ENCODE peak calls at places on chromosome 9, in eight cellular contexts. A, T, B, K, R, I, H and J are unnamed samples.
A peak's percentile ranks its signal among the peaks of the same experiment; 100 is the strongest.

GRCh38 chr9:27108981-27109541 is at the start of gene TEK:
- DNase-seq in A (no peak), T (peak; percentile 52), B (peak; percentile 49), K (peak; percentile 28), R (no peak), I (no peak), H (no peak), J (no peak)

GRCh38 chr9:96392263-96392662 is 8.8 kb upstream of the SLC35D2 start:
- DNase-seq in A (no peak), T (no peak), B (no peak), K (no peak), R (no peak), I (no peak), H (no peak), J (no peak)

GRCh38 chr9:129126789-129127618 is 15.8 kb downstream of the PTPA start:
- DNase-seq in A (no peak), T (no peak), B (no peak), K (no peak), R (no peak), I (no peak), H (no peak), J (no peak)

GRCh38 chr9:135216236-135216635 is 128.8 kb downstream of the OLFM1 start:
- DNase-seq in A (no peak), T (no peak), B (no peak), K (no peak), R (no peak), I (no peak), H (no peak), J (no peak)

GRCh38 chr9:125513634-125514413 is 193.2 kb downstream of the MAPKAP1 start:
- DNase-seq in A (peak; percentile 34), T (no peak), B (peak; percentile 88), K (peak; percentile 52), R (peak; percentile 72), I (peak; percentile 61), H (peak; percentile 29), J (no peak)

GRCh38 chr9:113155911-113156559 is 5.2 kb downstream of the SLC31A2 start:
- DNase-seq in A (no peak), T (no peak), B (no peak), K (no peak), R (no peak), I (no peak), H (no peak), J (no peak)

GRCh38 chr9:35909274-35909673 is at the start of gene SPAAR:
- DNase-seq in A (no peak), T (peak; percentile 51), B (no peak), K (no peak), R (no peak), I (no peak), H (no peak), J (no peak)

GRCh38 chr9:9352877-9353481 is 1259.8 kb downstream of the PTPRD start:
- DNase-seq in A (no peak), T (peak; percentile 11), B (no peak), K (no peak), R (no peak), I (no peak), H (no peak), J (no peak)

GRCh38 chr9:4298255-4299005 is 1.4 kb downstream of the GLIS3 start:
- DNase-seq in A (peak; percentile 31), T (peak; percentile 6), B (no peak), K (no peak), R (peak; percentile 30), I (peak; percentile 16), H (peak; percentile 34), J (no peak)

GRCh38 chr9:84136119-84136868 is 155.7 kb downstream of the RMI1 start:
- DNase-seq in A (no peak), T (no peak), B (peak; percentile 35), K (peak; percentile 71), R (peak; percentile 60), I (peak; percentile 85), H (no peak), J (no peak)

GRCh38 chr9:133731876-133732321 is 6.3 kb downstream of the SARDH start:
- DNase-seq in A (no peak), T (no peak), B (peak; percentile 10), K (peak; percentile 25), R (peak; percentile 74), I (peak; percentile 28), H (no peak), J (no peak)

GRCh38 chr9:135662758-135663450 is at the start of gene LCN9:
- DNase-seq in A (no peak), T (no peak), B (no peak), K (no peak), R (no peak), I (no peak), H (no peak), J (no peak)

GRCh38 chr9:36204906-36205547 is 14.3 kb downstream of the CLTA start:
- DNase-seq in A (no peak), T (peak; percentile 34), B (no peak), K (no peak), R (peak; percentile 54), I (no peak), H (no peak), J (no peak)

GRCh38 chr9:134624827-134625181 is 16.8 kb upstream of the COL5A1 start:
- DNase-seq in A (no peak), T (no peak), B (peak; percentile 89), K (peak; percentile 88), R (peak; percentile 72), I (peak; percentile 92), H (peak; percentile 5), J (no peak)

DNA sequence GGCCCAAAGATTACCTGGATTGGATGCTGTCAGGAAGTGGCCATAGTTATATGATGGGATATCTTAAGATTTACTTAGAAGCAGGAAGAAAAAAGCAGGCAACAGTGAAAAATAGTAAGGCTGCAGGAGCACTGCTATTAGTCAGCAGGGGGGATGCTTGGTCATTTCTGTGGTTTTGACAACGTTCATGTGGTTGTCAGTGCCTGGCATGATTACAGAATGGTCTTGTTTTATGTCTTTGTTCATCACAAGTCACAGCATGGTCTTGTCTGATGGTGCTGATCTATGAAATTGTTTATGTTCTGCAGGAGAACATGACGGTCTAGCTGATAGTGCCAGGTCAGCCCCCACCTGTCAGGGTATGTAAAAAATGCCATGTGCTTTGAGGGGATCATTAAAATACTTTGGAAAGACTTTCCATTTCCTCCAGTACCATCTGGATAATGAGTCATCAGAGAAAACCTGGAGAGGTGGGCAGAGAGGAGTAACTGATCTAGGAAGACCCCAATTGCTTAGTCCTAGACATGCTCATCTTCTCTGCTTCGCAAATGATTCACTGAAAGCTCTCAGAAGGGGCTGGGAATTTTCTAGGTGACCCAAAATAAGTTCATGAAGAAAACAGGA is 48.5 kb downstream of the PLGRKT start:
- DNase-seq in A (peak; percentile 20), T (no peak), B (peak; percentile 90), K (peak; percentile 84), R (no peak), I (peak; percentile 74), H (no peak), J (no peak)
- TF ChIP-seq CTCF in A (no peak), T (no peak), B (no peak), K (no peak), R (no peak), I (no peak), H (no peak), J (no peak)

GRCh38 chr9:79193001-79193400 is 378.8 kb upstream of the TLE4 start:
- DNase-seq in A (no peak), T (no peak), B (peak; percentile 97), K (peak; percentile 82), R (no peak), I (peak; percentile 87), H (no peak), J (no peak)

GRCh38 chr9:79193506-79194223 is 378.1 kb upstream of the TLE4 start:
- DNase-seq in A (no peak), T (no peak), B (no peak), K (no peak), R (no peak), I (no peak), H (no peak), J (no peak)

GRCh38 chr9:79184821-79185220 is 386.9 kb upstream of the TLE4 start:
- DNase-seq in A (no peak), T (no peak), B (peak; percentile 77), K (peak; percentile 28), R (no peak), I (peak; percentile 23), H (no peak), J (no peak)

GRCh38 chr9:79185866-79186265 is 385.9 kb upstream of the TLE4 start:
- DNase-seq in A (no peak), T (no peak), B (peak; percentile 90), K (peak; percentile 91), R (no peak), I (peak; percentile 15), H (no peak), J (no peak)

DNA sequence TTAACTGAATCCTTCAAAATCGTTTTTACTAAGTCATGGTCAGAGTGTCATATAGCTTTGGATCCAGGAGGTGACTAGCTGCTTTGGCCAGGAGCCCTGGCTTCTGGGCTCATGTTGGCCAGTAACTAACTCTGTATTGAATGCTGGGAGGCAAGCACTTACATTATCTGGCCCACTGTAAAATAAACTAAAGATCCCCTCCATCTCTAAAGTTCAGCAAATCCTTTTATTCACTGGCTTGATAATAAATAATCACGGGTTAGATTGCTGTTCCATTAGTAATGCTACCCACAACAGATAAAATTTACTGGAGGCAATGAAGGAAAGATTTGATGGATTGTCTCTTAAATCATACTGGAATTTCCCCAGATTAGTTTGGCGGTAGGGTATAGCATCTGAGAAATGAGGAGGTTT is 382.2 kb upstream of the TLE4 start:
- DNase-seq in A (no peak), T (no peak), B (peak; percentile 99), K (peak; percentile 61), R (no peak), I (peak; percentile 60), H (no peak), J (no peak)
- TF ChIP-seq CTCF in A (no peak), T (no peak), B (no peak), K (peak; percentile 4), R (no peak), I (no peak), H (no peak), J (no peak)

DNA sequence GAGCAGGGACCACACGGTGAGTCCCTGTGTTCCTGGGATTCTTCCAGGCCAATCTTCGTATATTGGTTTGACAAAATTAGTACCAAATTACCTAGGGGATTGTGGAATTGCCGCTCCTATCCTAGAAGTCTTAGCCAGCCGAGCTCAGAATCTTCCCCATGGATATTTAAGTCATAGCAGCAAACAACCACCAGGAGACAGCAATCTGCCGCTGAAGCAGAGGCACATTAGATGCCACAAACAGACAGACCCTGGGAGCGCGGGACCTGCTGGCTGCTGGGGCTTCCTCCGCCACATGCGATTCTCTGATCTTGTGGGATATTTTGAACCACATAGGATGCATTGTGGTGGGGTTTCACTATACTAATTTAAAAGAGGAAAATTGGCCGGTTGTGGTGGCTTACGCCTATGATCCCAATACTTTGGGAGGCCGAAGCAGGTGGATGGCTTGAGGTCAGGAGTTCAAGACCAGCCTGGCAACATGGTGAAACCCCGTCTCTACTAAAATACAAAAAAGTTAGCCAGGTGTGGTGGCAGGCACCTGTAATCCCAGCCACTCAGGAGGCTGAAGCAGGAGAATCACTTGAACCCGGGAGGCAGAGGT is 31.7 kb upstream of the ZBTB43 start:
- DNase-seq in A (no peak), T (peak; percentile 40), B (no peak), K (no peak), R (peak; percentile 65), I (peak; percentile 19), H (no peak), J (no peak)
- TF ChIP-seq CTCF in A (peak; percentile 58), T (peak; percentile 67), B (peak; percentile 36), K (peak; percentile 60), R (peak; percentile 40), I (peak; percentile 75), H (no peak), J (no peak)

GRCh38 chr9:2065704-2066103 is 50.6 kb downstream of the SMARCA2 start:
- DNase-seq in A (no peak), T (no peak), B (no peak), K (no peak), R (no peak), I (no peak), H (no peak), J (no peak)

GRCh38 chr9:2066312-2067273 is 51.4 kb downstream of the SMARCA2 start:
- DNase-seq in A (no peak), T (no peak), B (peak; percentile 30), K (peak; percentile 77), R (no peak), I (peak; percentile 76), H (no peak), J (no peak)
- TF ChIP-seq CTCF in A (peak; percentile 10), T (no peak), B (peak; percentile 13), K (peak; percentile 49), R (peak; percentile 5), I (peak; percentile 63), H (peak; percentile 6), J (no peak)